ENCODE peak calls at places on chromosome 12, in four cellular contexts. P is sigmoid colon, I is HCT116, K is stomach. H is an unnamed sample.

GRCh38 chr12:79451988-79452387 is 238.8 kb downstream of the PAWR start:
- DNase-seq in P (peak; percentile 85), I (no peak), K (peak; percentile 25), H (peak; percentile 39)

GRCh38 chr12:115259968-115260806 is 576.2 kb upstream of the TBX3 start:
- DNase-seq in P (no peak), I (no peak), K (no peak), H (no peak)

GRCh38 chr12:90321369-90321768 is 612.7 kb upstream of the ATP2B1 start:
- DNase-seq in P (no peak), I (no peak), K (no peak), H (no peak)

GRCh38 chr12:22759769-22760674 is 135.1 kb downstream of the ETNK1 start:
- DNase-seq in P (no peak), I (no peak), K (no peak), H (no peak)

GRCh38 chr12:70756118-70756517 is 118.9 kb upstream of the PTPRB start:
- DNase-seq in P (no peak), I (no peak), K (no peak), H (no peak)

GRCh38 chr12:42985506-42985905 is 396.0 kb upstream of the PRICKLE1 start:
- DNase-seq in P (no peak), I (no peak), K (no peak), H (no peak)

GRCh38 chr12:49538740-49539403 is at the start of gene KCNH3:
- DNase-seq in P (peak; percentile 90), I (peak; percentile 37), K (peak; percentile 86), H (peak; percentile 88)

GRCh38 chr12:122845865-122846621 is 10.8 kb downstream of the HIP1R start:
- DNase-seq in P (no peak), I (no peak), K (no peak), H (no peak)

GRCh38 chr12:67804168-67804567 is 155.6 kb downstream of the DYRK2 start:
- DNase-seq in P (no peak), I (no peak), K (no peak), H (no peak)

GRCh38 chr12:103771466-103771865 is 69.6 kb downstream of the NT5DC3 start:
- DNase-seq in P (peak; percentile 68), I (no peak), K (peak; percentile 48), H (peak; percentile 17)

GRCh38 chr12:126952106-126953007 is 1314.6 kb upstream of the TMEM132C start:
- DNase-seq in P (no peak), I (no peak), K (no peak), H (no peak)

GRCh38 chr12:14256555-14257169 is 108.8 kb upstream of the ATF7IP start:
- DNase-seq in P (peak; percentile 90), I (peak; percentile 80), K (peak; percentile 78), H (peak; percentile 77)

GRCh38 chr12:122615780-122616179 is 87.4 kb downstream of the HCAR2 start:
- DNase-seq in P (no peak), I (no peak), K (no peak), H (no peak)

GRCh38 chr12:32062841-32063240 is 43.8 kb upstream of the BICD1 start:
- DNase-seq in P (no peak), I (no peak), K (no peak), H (no peak)

GRCh38 chr12:5656836-5657235 is 224.9 kb downstream of the NTF3 start:
- DNase-seq in P (no peak), I (no peak), K (no peak), H (no peak)

GRCh38 chr12:94644141-94644575 is 6.2 kb downstream of the TMCC3 start:
- DNase-seq in P (no peak), I (no peak), K (no peak), H (peak; percentile 21)

GRCh38 chr12:116171549-116171948 is 105.9 kb downstream of the MED13L start:
- DNase-seq in P (no peak), I (no peak), K (no peak), H (no peak)

GRCh38 chr12:56040151-56040550 is 1.6 kb upstream of the RPS26 start:
- DNase-seq in P (no peak), I (no peak), K (no peak), H (no peak)

GRCh38 chr12:120470150-120470817 is 736 bp upstream of the SRSF9 start:
- DNase-seq in P (no peak), I (no peak), K (no peak), H (no peak)

GRCh38 chr12:113238309-113238708 is 17.0 kb downstream of the TPCN1 start:
- DNase-seq in P (no peak), I (no peak), K (no peak), H (no peak)

GRCh38 chr12:104294845-104295674 is 8.5 kb upstream of the EID3 start:
- DNase-seq in P (no peak), I (no peak), K (no peak), H (no peak)

GRCh38 chr12:10196210-10196609 is 16.5 kb upstream of the GABARAPL1 start:
- DNase-seq in P (no peak), I (no peak), K (no peak), H (no peak)

GRCh38 chr12:97075583-97076268 is 168.7 kb downstream of the NEDD1 start:
- DNase-seq in P (no peak), I (no peak), K (no peak), H (no peak)

GRCh38 chr12:10612954-10613333 is 465 bp downstream of the MAGOHB start:
- DNase-seq in P (no peak), I (no peak), K (no peak), H (no peak)

GRCh38 chr12:96302706-96303310 is 97.4 kb downstream of the CDK17 start:
- DNase-seq in P (no peak), I (no peak), K (no peak), H (no peak)

GRCh38 chr12:119288559-119288958 is 46.0 kb upstream of the CCDC60 start:
- DNase-seq in P (no peak), I (no peak), K (no peak), H (no peak)

DNA sequence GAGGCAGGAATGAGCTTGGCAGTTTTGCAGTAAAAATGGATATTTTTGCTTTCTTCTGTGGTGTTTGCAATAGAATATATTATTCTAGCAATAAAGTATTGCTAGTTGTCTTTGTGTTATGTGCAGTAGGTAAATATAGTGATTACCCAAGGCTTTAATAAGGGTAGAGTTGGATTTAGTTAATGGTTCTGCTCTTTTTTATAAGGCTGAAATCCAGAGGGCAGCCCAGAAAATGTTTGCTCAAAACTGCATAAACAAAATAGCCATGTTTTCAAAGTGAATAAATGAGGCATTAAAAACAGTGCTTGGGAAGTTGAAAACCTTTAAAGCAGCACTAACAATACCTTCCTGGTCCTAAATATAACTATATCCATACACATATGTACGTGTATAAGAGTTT is 162.4 kb downstream of the SLC5A8 start:
- DNase-seq in P (no peak), I (no peak), K (no peak), H (no peak)
- TF ChIP-seq POLR2AphosphoS5 in P (no peak), I (no peak), K (no peak), H (no peak)

DNA sequence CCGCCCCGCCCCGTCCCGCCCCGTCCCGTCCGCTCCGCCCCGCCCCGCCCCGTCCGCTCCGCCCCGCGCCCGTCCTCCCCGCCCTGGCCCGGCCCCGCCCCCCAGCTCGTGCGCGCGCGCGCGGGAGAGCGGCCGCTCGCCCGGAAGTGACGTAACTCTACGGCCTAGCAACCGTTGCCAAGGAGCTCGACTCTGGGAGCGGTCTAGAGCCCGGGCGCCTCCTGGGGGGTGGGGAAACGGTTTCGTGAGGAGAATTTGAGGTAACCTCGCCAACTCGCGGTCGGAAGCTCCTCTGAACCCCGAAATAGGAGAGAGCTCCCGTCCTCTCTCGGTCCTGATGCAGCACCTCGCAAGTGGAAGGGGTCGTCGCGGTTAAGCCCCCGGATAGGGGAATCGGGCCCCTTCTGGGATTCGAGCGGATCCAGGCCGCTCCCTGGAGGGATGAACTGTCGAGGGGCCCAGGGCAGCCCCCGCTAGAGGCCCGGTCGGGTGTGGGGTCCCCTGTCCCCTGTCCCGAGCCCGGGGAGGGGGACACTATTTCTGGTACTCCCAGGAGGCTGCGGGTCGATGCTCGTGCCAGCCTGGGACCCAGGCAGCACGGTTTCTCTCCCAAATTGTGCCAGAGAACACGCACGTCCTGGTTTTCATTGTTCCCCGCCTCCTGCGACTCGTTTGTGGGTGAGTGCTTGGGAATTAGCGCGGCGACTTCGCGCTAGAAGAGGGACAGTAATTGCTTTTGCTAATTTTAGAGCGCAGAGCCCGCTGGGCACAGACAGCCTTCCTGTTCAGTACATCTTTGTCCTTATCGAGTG is at the start of gene IFT81:
- DNase-seq in P (peak; percentile 98), I (peak; percentile 80), K (peak; percentile 96), H (peak; percentile 98)
- TF ChIP-seq POLR2A in P (peak; percentile 53), I (peak; percentile 20), K (no peak), H (peak; percentile 34)

DNA sequence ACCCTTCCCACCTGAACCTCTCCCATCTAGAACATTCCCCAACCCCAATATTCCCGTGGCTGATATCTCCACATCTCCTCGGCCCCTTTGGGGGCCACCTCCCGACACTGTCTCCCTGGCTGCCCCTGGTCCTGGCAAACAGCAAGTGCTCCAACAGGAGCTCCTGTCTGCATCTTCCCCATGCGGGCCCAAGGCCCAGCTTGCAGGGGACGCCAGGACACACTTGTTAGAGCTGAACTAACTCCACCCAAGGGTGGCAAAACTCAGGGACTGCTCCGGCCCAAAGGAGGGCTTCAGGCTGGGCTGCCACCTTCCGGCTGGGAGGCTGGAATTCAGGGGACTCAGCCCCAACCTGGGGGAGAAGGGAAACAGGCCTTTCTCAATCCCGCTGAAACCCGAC is 106.6 kb downstream of the NCOR2 start:
- DNase-seq in P (no peak), I (no peak), K (no peak), H (no peak)
- H3K4me1 ChIP-seq in P (peaks cover 52% of the 10 kb centered on the region), I (no peaks in the 10 kb centered on the region), K (peaks cover 72% of the 10 kb centered on the region), H (peaks cover 11% of the 10 kb centered on the region)

GRCh38 chr12:63927511-63927910 is 83.0 kb downstream of the SRGAP1 start:
- DNase-seq in P (no peak), I (no peak), K (no peak), H (no peak)

GRCh38 chr12:63929426-63929825 is 84.9 kb downstream of the SRGAP1 start:
- DNase-seq in P (no peak), I (no peak), K (no peak), H (no peak)

GRCh38 chr12:63928305-63928704 is 83.8 kb downstream of the SRGAP1 start:
- DNase-seq in P (no peak), I (no peak), K (no peak), H (no peak)

GRCh38 chr12:63931703-63932102 is 87.2 kb downstream of the SRGAP1 start:
- DNase-seq in P (no peak), I (no peak), K (no peak), H (no peak)

GRCh38 chr12:63930971-63931370 is 86.5 kb downstream of the SRGAP1 start:
- DNase-seq in P (no peak), I (no peak), K (no peak), H (no peak)
- TF ChIP-seq POLR2AphosphoS5 in P (peak; percentile 32), I (no peak), K (no peak), H (no peak)

GRCh38 chr12:29546000-29546399 is 48.5 kb upstream of the OVCH1 start:
- DNase-seq in P (no peak), I (no peak), K (no peak), H (no peak)
- TF ChIP-seq POLR2A in P (no peak), I (no peak), K (no peak), H (no peak)

GRCh38 chr12:3552726-3553045 is 61.7 kb downstream of the PRMT8 start:
- DNase-seq in P (no peak), I (no peak), K (peak; percentile 16), H (no peak)
- H3K4me1 ChIP-seq in P (no peaks in the 10 kb centered on the region), I (no peaks in the 10 kb centered on the region), K (no peaks in the 10 kb centered on the region), H (no peaks in the 10 kb centered on the region)

GRCh38 chr12:1666215-1666614 is 24.7 kb upstream of the ADIPOR2 start:
- DNase-seq in P (no peak), I (no peak), K (no peak), H (no peak)
- TF ChIP-seq POLR2AphosphoS5 in P (no peak), I (no peak), K (no peak), H (no peak)